ENCODE peak calls at places on chromosomes 16 and 17, in five cellular contexts. H is stimulated activated CD8-positive, alpha-beta memory T cell treated with anti-CD3 and anti-CD28 coated beads, Interleukin-2, amount 100 ng/mL, for 48 hours; S is lower leg skin; R is HEK293T; L is T-helper 1 cell. B is an unnamed sample.

GRCh38 chr16:85695196-85696128 is 6.7 kb upstream of the GINS2 start:
- DNase-seq in H (no peak), S (no peak), R (no peak), L (no peak), B (no peak)

GRCh38 chr16:81448154-81449131 is 3.8 kb downstream of the CMIP start:
- DNase-seq in H (no peak), S (no peak), R (no peak), L (no peak), B (no peak)

GRCh38 chr17:77458202-77459017 is 317.6 kb downstream of the SEC14L1 start:
- DNase-seq in H (no peak), S (no peak), R (no peak), L (no peak), B (no peak)

GRCh38 chr17:29250666-29251065 is 4.0 kb downstream of the CRYBA1 start:
- DNase-seq in H (no peak), S (no peak), R (no peak), L (no peak), B (no peak)

GRCh38 chr17:17892009-17892408 is 55.2 kb upstream of the SREBF1 start:
- DNase-seq in H (no peak), S (no peak), R (no peak), L (no peak), B (no peak)

GRCh38 chr17:33756021-33756420 is 462.9 kb upstream of the ASIC2 start:
- DNase-seq in H (no peak), S (no peak), R (no peak), L (no peak), B (no peak)

GRCh38 chr17:39147221-39148185 is 3.9 kb downstream of the PLXDC1 start:
- DNase-seq in H (no peak), S (no peak), R (no peak), L (no peak), B (no peak)

GRCh38 chr17:41004397-41004796 is 4.5 kb downstream of the KRTAP3-1 start:
- DNase-seq in H (no peak), S (no peak), R (no peak), L (no peak), B (no peak)

GRCh38 chr16:77431131-77431670 is 3.6 kb downstream of the ADAMTS18 start:
- DNase-seq in H (no peak), S (no peak), R (no peak), L (no peak), B (no peak)

GRCh38 chr17:794876-795275 is 12.7 kb downstream of the MRM3 start:
- DNase-seq in H (peak), S (peak), R (peak), L (peak), B (peak)

GRCh38 chr17:44350733-44351226 is 5.7 kb downstream of the GRN start:
- DNase-seq in H (peak), S (peak), R (peak), L (peak), B (peak)

GRCh38 chr17:27651411-27652345 is 20.7 kb downstream of the LGALS9 start:
- DNase-seq in H (peak), S (peak), R (no peak), L (peak), B (peak)

GRCh38 chr17:76265624-76266243 is 586 bp downstream of the UBALD2 start:
- DNase-seq in H (no peak), S (peak), R (peak), L (peak), B (no peak)

GRCh38 chr17:1029196-1029911 is 32.4 kb downstream of the TIMM22 start:
- DNase-seq in H (no peak), S (no peak), R (no peak), L (no peak), B (peak)

GRCh38 chr16:278863-279366 is 1.5 kb upstream of the ARHGDIG start:
- DNase-seq in H (no peak), S (no peak), R (no peak), L (peak), B (no peak)

GRCh38 chr16:2490190-2491105 is 15.5 kb downstream of the TBC1D24 start:
- DNase-seq in H (no peak), S (no peak), R (no peak), L (no peak), B (no peak)

GRCh38 chr16:5046914-5047313 is 13.2 kb upstream of the NAGPA start:
- DNase-seq in H (no peak), S (no peak), R (no peak), L (no peak), B (no peak)

GRCh38 chr16:55294129-55294528 is 29.9 kb upstream of the IRX6 start:
- DNase-seq in H (no peak), S (no peak), R (peak), L (no peak), B (no peak)

GRCh38 chr17:15920758-15921239 is 24.1 kb upstream of the ADORA2B start:
- DNase-seq in H (no peak), S (peak), R (peak), L (no peak), B (no peak)

GRCh38 chr16:84599528-84600202 is 18.2 kb downstream of the COTL1 start:
- DNase-seq in H (peak), S (no peak), R (no peak), L (no peak), B (peak)

GRCh38 chr17:67058036-67058435 is 13.7 kb downstream of the CACNG1 start:
- DNase-seq in H (no peak), S (peak), R (no peak), L (no peak), B (no peak)

GRCh38 chr16:8204769-8205168 is 385.5 kb downstream of the TMEM114 start:
- DNase-seq in H (no peak), S (no peak), R (no peak), L (no peak), B (no peak)

GRCh38 chr17:79799174-79799537 is 2.3 kb upstream of the CBX8 start:
- DNase-seq in H (no peak), S (no peak), R (no peak), L (no peak), B (no peak)

GRCh38 chr17:46110219-46110618 is 83.0 kb downstream of the KANSL1 start:
- DNase-seq in H (no peak), S (no peak), R (no peak), L (no peak), B (no peak)

GRCh38 chr16:56812884-56813283 is 52.1 kb upstream of the SLC12A3 start:
- DNase-seq in H (no peak), S (no peak), R (no peak), L (no peak), B (no peak)

GRCh38 chr16:29156511-29156910 is 171.7 kb downstream of the LAT start:
- DNase-seq in H (no peak), S (no peak), R (no peak), L (no peak), B (no peak)

GRCh38 chr17:33228548-33228947 is 64.5 kb downstream of the ASIC2 start:
- DNase-seq in H (no peak), S (no peak), R (no peak), L (no peak), B (no peak)

GRCh38 chr16:68365167-68365817 is 54.5 kb downstream of the PRMT7 start:
- DNase-seq in H (no peak), S (no peak), R (no peak), L (no peak), B (no peak)

GRCh38 chr16:89581861-89582563 is 6.5 kb downstream of the CPNE7 start:
- DNase-seq in H (no peak), S (no peak), R (no peak), L (no peak), B (peak)

GRCh38 chr17:76142044-76143041 is 1.3 kb upstream of the FOXJ1 start:
- DNase-seq in H (no peak), S (no peak), R (no peak), L (no peak), B (no peak)